ENCODE peak calls at places on chromosomes 12 and 14, in six cellular contexts. R, U, T, D, W and K are unnamed samples. For H3K27me3, the result is how much of the 10 kb centered on the place peaks cover.

GRCh38 chr12:78473136-78473535 is 391.4 kb upstream of the SYT1 start:
- DNase-seq in D (peak), T (no peak), U (no peak), R (no peak), W (no peak), K (no peak)

GRCh38 chr14:66842911-66843572 is 335.1 kb downstream of the GPHN start:
- DNase-seq in W (no peak), D (no peak), R (no peak), T (no peak), U (no peak), K (no peak)

GRCh38 chr14:100408350-100409015 is 85.3 kb downstream of the SLC25A47 start:
- DNase-seq in U (no peak), R (no peak), D (no peak), T (no peak), W (no peak), K (no peak)

GRCh38 chr14:56351861-56352260 is 227.7 kb upstream of the TMEM260 start:
- DNase-seq in T (no peak), D (peak), U (no peak), W (no peak), R (no peak), K (no peak)

GRCh38 chr12:6612247-6612646 is 5.1 kb upstream of the CHD4 start:
- DNase-seq in R (no peak), D (no peak), T (no peak), U (no peak), W (no peak), K (no peak)

GRCh38 chr14:27528328-27528727 is 930.5 kb upstream of the NOVA1 start:
- DNase-seq in U (peak), R (no peak), T (no peak), W (no peak), D (no peak), K (no peak)

GRCh38 chr12:3119745-3120660 is 42.8 kb downstream of the TSPAN9 start:
- DNase-seq in R (no peak), D (peak), T (peak), W (peak), U (no peak), K (no peak)

GRCh38 chr12:11732023-11732422 is 82.5 kb downstream of the ETV6 start:
- DNase-seq in U (no peak), W (no peak), D (no peak), T (no peak), R (no peak), K (no peak)

GRCh38 chr12:106254724-106255123 is 6.9 kb upstream of the CKAP4 start:
- DNase-seq in U (no peak), T (no peak), D (no peak), R (no peak), W (no peak), K (no peak)

GRCh38 chr12:59834659-59835474 is 239.0 kb downstream of the SLC16A7 start:
- DNase-seq in T (no peak), D (no peak), R (no peak), U (peak), W (no peak), K (no peak)

GRCh38 chr12:30839643-30840190 is 85.0 kb upstream of the CAPRIN2 start:
- DNase-seq in D (no peak), U (no peak), R (no peak), W (no peak), T (peak), K (no peak)

GRCh38 chr12:123519151-123520001 is 14.1 kb downstream of the RILPL1 start:
- DNase-seq in W (peak), D (peak), U (peak), T (no peak), R (no peak), K (no peak)

GRCh38 chr14:72839753-72840390 is 54.0 kb downstream of the DPF3 start:
- DNase-seq in R (no peak), U (no peak), W (no peak), T (no peak), D (no peak), K (no peak)

GRCh38 chr12:76030378-76031080 is 1.0 kb downstream of the PHLDA1 start:
- DNase-seq in D (no peak), W (peak), R (peak), U (no peak), T (peak), K (peak)

GRCh38 chr14:59268011-59268410 is 79.5 kb downstream of the DAAM1 start:
- DNase-seq in U (no peak), D (peak), R (no peak), W (no peak), T (peak), K (no peak)

GRCh38 chr12:116346222-116346621 is 68.7 kb upstream of the MED13L start:
- DNase-seq in U (peak), R (peak), T (no peak), D (no peak), W (no peak), K (no peak)

GRCh38 chr12:127145929-127146789 is 1120.8 kb upstream of the TMEM132C start:
- DNase-seq in D (peak), T (peak), R (no peak), U (no peak), W (peak), K (no peak)

GRCh38 chr12:22014783-22015144 is 31.3 kb upstream of the CMAS start:
- DNase-seq in U (no peak), D (no peak), R (no peak), T (no peak), W (no peak), K (no peak)

GRCh38 chr12:22016982-22017381 is 29.0 kb upstream of the CMAS start:
- DNase-seq in D (no peak), U (no peak), T (no peak), R (no peak), W (no peak), K (no peak)

GRCh38 chr12:22018860-22019259 is 27.2 kb upstream of the CMAS start:
- DNase-seq in U (no peak), D (no peak), R (no peak), T (no peak), W (no peak), K (no peak)

DNA sequence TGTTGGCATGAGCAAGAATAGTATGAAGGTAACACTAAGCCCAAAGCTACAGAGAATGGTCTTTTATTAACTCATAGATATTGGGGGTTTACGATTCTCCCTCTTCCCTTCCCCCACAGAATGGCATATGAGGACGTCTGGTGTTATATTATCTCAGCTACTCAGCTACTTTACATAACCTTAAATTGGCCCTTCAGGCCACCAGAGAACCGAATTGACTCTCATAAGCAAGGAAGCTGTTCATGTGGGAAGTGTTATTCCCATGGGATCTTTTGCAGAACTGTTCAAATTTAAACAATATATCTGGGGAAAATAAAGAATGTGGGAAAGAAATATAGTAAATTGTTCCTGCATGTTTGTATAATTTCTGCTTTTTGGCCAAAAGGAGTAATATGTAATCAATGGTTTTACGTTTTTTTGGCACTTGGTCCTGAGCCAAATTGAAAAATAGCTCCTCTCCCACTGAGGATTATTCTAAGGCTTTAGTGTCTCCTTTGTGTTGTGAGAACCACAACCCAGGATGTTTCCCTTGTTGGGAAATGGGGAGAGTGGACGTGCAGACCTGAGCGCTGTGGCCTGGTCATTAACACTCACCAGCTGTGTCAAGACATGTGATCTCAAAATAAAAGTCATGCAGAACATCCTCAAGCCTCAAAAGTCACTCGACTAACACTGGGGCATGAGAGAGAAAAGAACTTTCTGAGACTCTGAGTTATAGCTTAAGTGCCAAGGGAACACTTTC is 31.8 kb upstream of the CMAS start:
- DNase-seq in R (no peak), D (no peak), U (no peak), W (no peak), T (no peak), K (no peak)
- TF ChIP-seq CTCF in R (no peak), D (no peak), U (no peak), W (no peak), T (no peak), K (no peak)

GRCh38 chr12:64999157-64999425 is 122.0 kb downstream of the WIF1 start:
- DNase-seq in U (no peak), W (no peak), R (no peak), T (no peak), D (no peak), K (no peak)
- H3K4me3 ChIP-seq in U (no peak), W (no peak), R (no peak), T (no peak), D (no peak), K (no peak)

GRCh38 chr12:132276720-132277373 is 52.5 kb downstream of the GALNT9 start:
- DNase-seq in U (no peak), T (no peak), R (no peak), W (no peak), D (no peak), K (no peak)

GRCh38 chr12:132277374-132277801 is 52.0 kb downstream of the GALNT9 start:
- DNase-seq in W (no peak), D (no peak), T (no peak), U (no peak), R (no peak), K (no peak)

GRCh38 chr12:132275110-132275531 is 54.3 kb downstream of the GALNT9 start:
- DNase-seq in W (no peak), D (no peak), U (peak), R (peak), T (no peak), K (no peak)

GRCh38 chr12:132275631-132276030 is 53.8 kb downstream of the GALNT9 start:
- DNase-seq in W (peak), U (no peak), R (no peak), D (no peak), T (peak), K (no peak)

DNA sequence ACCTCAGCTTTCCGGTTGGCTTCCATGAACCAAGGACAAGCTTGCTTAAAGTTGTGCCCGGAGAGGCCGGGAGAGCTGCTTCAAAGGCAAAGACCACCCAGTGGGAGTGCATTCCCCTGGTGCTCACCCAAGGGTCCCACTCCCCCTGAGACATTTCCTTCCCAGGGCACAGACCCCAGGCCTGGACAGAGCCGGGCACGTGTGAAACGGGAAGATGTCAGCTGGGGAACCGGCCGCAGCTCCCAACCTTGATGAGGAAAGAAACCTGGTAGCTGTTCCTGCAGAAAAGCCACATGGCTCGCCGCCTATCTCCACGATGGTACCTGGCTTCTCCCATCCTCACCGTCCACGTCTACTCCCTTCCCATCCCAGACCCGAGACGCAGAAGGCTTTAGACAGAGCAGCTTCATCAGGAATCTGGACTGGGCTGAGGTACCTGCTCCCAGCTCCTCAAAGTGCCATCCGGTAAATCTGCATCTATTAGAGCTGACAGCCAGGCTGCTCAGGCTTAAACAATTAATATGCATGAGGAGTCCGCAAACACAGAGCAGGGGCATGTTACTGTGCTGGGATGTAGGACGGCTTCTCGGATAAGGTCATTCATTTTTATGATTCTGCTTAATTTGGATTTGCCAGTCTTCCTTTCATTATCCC is 53.2 kb downstream of the GALNT9 start:
- DNase-seq in D (no peak), U (no peak), W (peak), R (no peak), T (no peak), K (no peak)
- H3K27me3 ChIP-seq in D (under half), U (under half), W (half or more), R (under half), T (under half), K (under half)

GRCh38 chr12:17976202-17976601 is 113.8 kb downstream of the RERGL start:
- DNase-seq in W (no peak), T (no peak), R (peak), D (peak), U (no peak), K (no peak)
- TF ChIP-seq CTCF in W (no peak), T (no peak), R (peak), D (peak), U (peak), K (no peak)

GRCh38 chr14:49642163-49642562 is 7.1 kb upstream of the DNAAF2 start:
- DNase-seq in D (no peak), R (no peak), T (no peak), W (no peak), U (no peak), K (no peak)
- H3K4me3 ChIP-seq in D (no peak), R (no peak), T (no peak), W (no peak), U (no peak), K (no peak)

GRCh38 chr12:26123482-26123980 is 1.3 kb downstream of the BHLHE41 start:
- DNase-seq in D (no peak), T (no peak), U (no peak), W (no peak), R (no peak), K (no peak)

GRCh38 chr12:26121841-26122680 is 2.8 kb downstream of the BHLHE41 start:
- DNase-seq in U (no peak), D (no peak), R (peak), T (peak), W (peak), K (peak)

GRCh38 chr12:26124491-26125450 is at the start of gene BHLHE41:
- DNase-seq in T (peak), R (peak), D (peak), W (peak), U (no peak), K (peak)

GRCh38 chr12:26121323-26121740 is 3.5 kb downstream of the BHLHE41 start:
- DNase-seq in D (peak), U (no peak), T (no peak), R (no peak), W (no peak), K (no peak)

DNA sequence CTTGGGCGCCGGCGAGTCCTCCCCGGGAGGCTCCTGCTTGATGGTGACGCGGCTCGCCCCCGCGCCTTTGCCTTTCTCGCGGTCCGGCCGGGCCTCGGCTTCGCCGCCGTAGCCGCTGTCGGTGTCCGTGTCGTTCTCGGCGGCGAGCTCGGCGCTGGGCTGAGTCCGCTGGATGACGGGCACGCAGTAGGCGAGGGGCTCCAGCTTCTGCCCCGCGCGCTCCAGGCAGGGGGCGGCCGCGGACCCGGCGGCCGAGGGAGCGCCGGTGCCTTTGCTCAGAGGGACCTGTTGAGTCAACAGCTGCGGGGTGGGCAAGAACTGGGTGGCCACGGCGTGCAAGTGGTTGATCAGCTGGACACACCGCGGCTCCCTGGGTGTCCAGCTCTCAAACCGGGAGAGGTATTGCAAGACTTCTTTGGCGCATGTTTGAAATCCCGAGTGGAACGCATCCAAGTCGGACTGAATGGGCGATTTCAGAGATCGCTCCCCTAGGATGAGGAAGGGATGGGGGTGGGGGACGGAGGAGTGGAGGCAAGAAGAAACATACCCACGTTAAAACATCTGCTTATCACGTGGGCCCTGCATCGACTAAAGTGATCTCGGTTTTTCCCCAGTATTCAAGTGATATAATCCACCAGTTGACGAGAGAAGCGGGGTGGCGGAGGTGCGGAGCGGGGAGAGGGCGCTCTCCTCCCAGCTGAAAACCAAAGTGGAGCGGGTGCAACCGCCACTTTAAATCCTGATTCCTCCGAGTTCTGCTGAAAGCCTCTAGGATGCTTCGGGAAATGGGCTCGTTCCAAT is 2.0 kb downstream of the BHLHE41 start:
- DNase-seq in D (peak), W (peak), U (no peak), T (peak), R (peak), K (peak)
- H3K27me3 ChIP-seq in D (under half), W (under half), U (under half), T (under half), R (half or more), K (under half)